ENCODE peak calls at places on chromosomes 4 and X, in nine cellular contexts. A is ovary, O is cardiac muscle cell, J is HL-60, N is neural crest cell, B is bronchial epithelial cell, T is uterus, V is ascending aorta, Z is PC-3. Q is an unnamed sample.

GRCh38 chrX:22060451-22060940 is 28.4 kb downstream of the PHEX start:
- DNase-seq in A (no peak), O (no peak), J (no peak), N (no peak), B (peak), T (no peak), V (no peak), Z (peak), Q (no peak)

GRCh38 chr4:125187621-125188176 is 127.1 kb upstream of the FAT4 start:
- DNase-seq in A (no peak), O (no peak), J (no peak), N (no peak), B (peak), T (no peak), V (no peak), Z (peak), Q (no peak)

GRCh38 chrX:120568047-120568446 is 7.3 kb upstream of the CUL4B start:
- DNase-seq in A (no peak), O (no peak), J (no peak), N (no peak), B (peak), T (no peak), V (no peak), Z (no peak), Q (no peak)

GRCh38 chr4:184850431-184851199 is 24.8 kb upstream of the ACSL1 start:
- DNase-seq in A (no peak), O (no peak), J (no peak), N (no peak), B (no peak), T (no peak), V (no peak), Z (no peak), Q (no peak)

GRCh38 chrX:149570668-149571067 is 16.6 kb downstream of the MAGEA9B start:
- DNase-seq in A (no peak), O (no peak), J (no peak), N (no peak), B (peak), T (no peak), V (no peak), Z (peak), Q (no peak)

GRCh38 chr4:12679217-12679616 is 804.9 kb downstream of the RAB28 start:
- DNase-seq in A (no peak), O (peak), J (no peak), N (no peak), B (no peak), T (no peak), V (no peak), Z (peak), Q (no peak)

GRCh38 chrX:43065978-43066377 is 288.0 kb upstream of the PPP1R2C start:
- DNase-seq in A (no peak), O (peak), J (no peak), N (no peak), B (no peak), T (no peak), V (no peak), Z (no peak), Q (no peak)

GRCh38 chr4:121898150-121898549 is 27.9 kb upstream of the BBS7 start:
- DNase-seq in A (no peak), O (no peak), J (no peak), N (no peak), B (no peak), T (no peak), V (no peak), Z (peak), Q (no peak)

GRCh38 chrX:135112096-135112729 is 8.1 kb downstream of the ETDB start:
- DNase-seq in A (no peak), O (peak), J (no peak), N (no peak), B (peak), T (no peak), V (no peak), Z (peak), Q (no peak)

GRCh38 chr4:132642196-132642817 is 506.8 kb upstream of the PCDH10 start:
- DNase-seq in A (no peak), O (peak), J (peak), N (peak), B (peak), T (no peak), V (no peak), Z (peak), Q (no peak)

GRCh38 chrX:126770179-126770578 is 49.4 kb upstream of the PRR32 start:
- DNase-seq in A (no peak), O (peak), J (peak), N (peak), B (peak), T (no peak), V (no peak), Z (peak), Q (no peak)

GRCh38 chr4:1488831-1489638 is 82.8 kb upstream of the NKX1-1 start:
- DNase-seq in A (no peak), O (no peak), J (no peak), N (no peak), B (no peak), T (no peak), V (no peak), Z (no peak), Q (no peak)

GRCh38 chrX:41733939-41734338 is 10.0 kb downstream of the GPR82 start:
- DNase-seq in A (no peak), O (no peak), J (no peak), N (no peak), B (peak), T (no peak), V (no peak), Z (no peak), Q (no peak)

GRCh38 chr4:52998413-52998812 is 136.3 kb downstream of the RASL11B start:
- DNase-seq in A (no peak), O (no peak), J (no peak), N (no peak), B (no peak), T (no peak), V (no peak), Z (no peak), Q (no peak)

GRCh38 chr4:76665139-76665538 is 230.1 kb downstream of the SHROOM3 start:
- DNase-seq in A (no peak), O (no peak), J (no peak), N (no peak), B (peak), T (no peak), V (no peak), Z (peak), Q (no peak)

GRCh38 chr4:184476660-184477059 is 2.3 kb upstream of the IRF2 start:
- DNase-seq in A (no peak), O (no peak), J (no peak), N (no peak), B (no peak), T (no peak), V (no peak), Z (no peak), Q (no peak)

GRCh38 chr4:156113138-156113537 is 159.5 kb upstream of the CTSO start:
- DNase-seq in A (no peak), O (no peak), J (no peak), N (no peak), B (peak), T (no peak), V (no peak), Z (peak), Q (no peak)

GRCh38 chr4:8832130-8832930 is 39.3 kb downstream of the HMX1 start:
- DNase-seq in A (no peak), O (no peak), J (no peak), N (no peak), B (no peak), T (no peak), V (peak), Z (no peak), Q (no peak)

GRCh38 chr4:31169851-31170250 is 449.7 kb downstream of the PCDH7 start:
- DNase-seq in A (no peak), O (no peak), J (no peak), N (no peak), B (no peak), T (no peak), V (no peak), Z (peak), Q (no peak)

GRCh38 chr4:185740471-185740873 is 71.5 kb downstream of the SORBS2 start:
- DNase-seq in A (no peak), O (no peak), J (no peak), N (no peak), B (no peak), T (no peak), V (no peak), Z (no peak), Q (no peak)

GRCh38 chrX:154059231-154059630 is 38.3 kb downstream of the MECP2 start:
- DNase-seq in A (no peak), O (no peak), J (no peak), N (no peak), B (no peak), T (no peak), V (no peak), Z (no peak), Q (no peak)

GRCh38 chr4:54228064-54228527 is 997 bp upstream of the PDGFRA start:
- DNase-seq in A (peak), O (peak), J (no peak), N (peak), B (peak), T (peak), V (peak), Z (peak), Q (no peak)

GRCh38 chrX:110795645-110796510 is at the start of gene CHRDL1:
- DNase-seq in A (peak), O (peak), J (no peak), N (peak), B (no peak), T (peak), V (no peak), Z (no peak), Q (no peak)

GRCh38 chrX:136812286-136812685 is 31.6 kb upstream of the ARHGEF6 start:
- DNase-seq in A (no peak), O (no peak), J (no peak), N (no peak), B (no peak), T (no peak), V (no peak), Z (no peak), Q (no peak)

GRCh38 chr4:67700119-67700873 is 659 bp downstream of the UBA6 start:
- DNase-seq in A (no peak), O (no peak), J (no peak), N (no peak), B (peak), T (no peak), V (no peak), Z (peak), Q (no peak)

GRCh38 chr4:100894339-100894870 is 376.6 kb upstream of the EMCN start:
- DNase-seq in A (no peak), O (no peak), J (no peak), N (no peak), B (no peak), T (no peak), V (no peak), Z (no peak), Q (no peak)

GRCh38 chrX:118569676-118570075 is 74.1 kb downstream of the DOCK11 start:
- DNase-seq in A (no peak), O (no peak), J (no peak), N (no peak), B (peak), T (no peak), V (no peak), Z (no peak), Q (no peak)

GRCh38 chr4:94574050-94574449 is 122.3 kb downstream of the PDLIM5 start:
- DNase-seq in A (no peak), O (no peak), J (no peak), N (no peak), B (no peak), T (no peak), V (no peak), Z (no peak), Q (no peak)

GRCh38 chr4:94574616-94575015 is 122.9 kb downstream of the PDLIM5 start:
- DNase-seq in A (no peak), O (no peak), J (no peak), N (no peak), B (no peak), T (no peak), V (no peak), Z (no peak), Q (no peak)

GRCh38 chr4:94571720-94572119 is 120.0 kb downstream of the PDLIM5 start:
- DNase-seq in A (no peak), O (no peak), J (peak), N (no peak), B (no peak), T (no peak), V (no peak), Z (no peak), Q (no peak)

GRCh38 chr4:94570558-94570957 is 118.8 kb downstream of the PDLIM5 start:
- DNase-seq in A (no peak), O (no peak), J (no peak), N (no peak), B (no peak), T (no peak), V (no peak), Z (no peak), Q (no peak)

GRCh38 chr4:94571301-94571700 is 119.6 kb downstream of the PDLIM5 start:
- DNase-seq in A (no peak), O (no peak), J (no peak), N (no peak), B (no peak), T (no peak), V (no peak), Z (no peak), Q (no peak)
- TF ChIP-seq CTCF in A (no peak), O (no peak), J (no peak), N (no peak), B (no peak), T (no peak), V (no peak), Z (no peak), Q (no peak)

GRCh38 chr4:123823244-123823643 is 426.6 kb downstream of the SPRY1 start:
- DNase-seq in A (no peak), O (no peak), J (no peak), N (no peak), B (no peak), T (no peak), V (no peak), Z (no peak), Q (no peak)
- TF ChIP-seq CTCF in A (no peak), O (no peak), J (no peak), N (no peak), B (no peak), T (no peak), V (no peak), Z (no peak), Q (no peak)

GRCh38 chr4:152540293-152540674 is 4.4 kb upstream of the FBXW7 start:
- DNase-seq in A (no peak), O (no peak), J (no peak), N (no peak), B (no peak), T (no peak), V (no peak), Z (no peak), Q (no peak)
- TF ChIP-seq CTCF in A (no peak), O (no peak), J (no peak), N (no peak), B (no peak), T (no peak), V (no peak), Z (no peak), Q (no peak)

GRCh38 chrX:5236749-5237148 is 991.9 kb downstream of the NLGN4X start:
- DNase-seq in A (no peak), O (no peak), J (no peak), N (no peak), B (no peak), T (no peak), V (no peak), Z (no peak), Q (no peak)

GRCh38 chrX:5233830-5234229 is 994.8 kb downstream of the NLGN4X start:
- DNase-seq in A (no peak), O (no peak), J (no peak), N (no peak), B (no peak), T (no peak), V (no peak), Z (no peak), Q (no peak)

GRCh38 chrX:5236096-5236495 is 992.6 kb downstream of the NLGN4X start:
- DNase-seq in A (no peak), O (peak), J (no peak), N (peak), B (no peak), T (no peak), V (no peak), Z (peak), Q (no peak)
- TF ChIP-seq CTCF in A (no peak), O (no peak), J (no peak), N (peak), B (no peak), T (no peak), V (no peak), Z (peak), Q (no peak)

GRCh38 chr4:57195622-57196021 is 85.4 kb upstream of the IGFBP7 start:
- DNase-seq in A (no peak), O (no peak), J (no peak), N (no peak), B (no peak), T (no peak), V (no peak), Z (no peak), Q (no peak)

GRCh38 chr4:57193164-57193810 is 83.1 kb upstream of the IGFBP7 start:
- DNase-seq in A (no peak), O (no peak), J (no peak), N (no peak), B (no peak), T (peak), V (no peak), Z (no peak), Q (no peak)

GRCh38 chr4:57190651-57191481 is 80.7 kb upstream of the IGFBP7 start:
- DNase-seq in A (no peak), O (peak), J (peak), N (peak), B (peak), T (no peak), V (no peak), Z (peak), Q (no peak)

GRCh38 chr4:57191523-57192034 is 81.4 kb upstream of the IGFBP7 start:
- DNase-seq in A (no peak), O (no peak), J (no peak), N (no peak), B (no peak), T (peak), V (no peak), Z (peak), Q (no peak)

GRCh38 chr4:57193996-57194675 is 84.0 kb upstream of the IGFBP7 start:
- DNase-seq in A (no peak), O (no peak), J (no peak), N (no peak), B (no peak), T (no peak), V (no peak), Z (no peak), Q (no peak)
- TF ChIP-seq CTCF in A (no peak), O (peak), J (no peak), N (no peak), B (no peak), T (no peak), V (no peak), Z (no peak), Q (no peak)

GRCh38 chr4:136329042-136329662 is 1203.1 kb downstream of the PCDH18 start:
- DNase-seq in A (no peak), O (peak), J (no peak), N (no peak), B (no peak), T (no peak), V (no peak), Z (peak), Q (no peak)
- TF ChIP-seq CTCF in A (no peak), O (no peak), J (no peak), N (peak), B (no peak), T (no peak), V (no peak), Z (peak), Q (no peak)